ENCODE peak calls at places on chromosomes 16 and 17, in ten cellular contexts. V, H, Q, W, M, S, C, P, D and F are unnamed samples.

GRCh38 chr17:56947741-56948140 is 13.1 kb downstream of the COIL start:
- DNase-seq in V (no peak), H (no peak), Q (no peak), W (no peak), M (no peak), S (no peak), C (no peak), P (no peak), D (no peak), F (no peak)

GRCh38 chr17:68910789-68911431 is 44.3 kb downstream of the ABCA8 start:
- DNase-seq in V (no peak), H (no peak), Q (no peak), W (no peak), M (no peak), S (no peak), C (no peak), P (no peak), D (no peak), F (no peak)

GRCh38 chr17:63285566-63285965 is 160.5 kb downstream of the CYB561 start:
- DNase-seq in V (no peak), H (no peak), Q (no peak), W (no peak), M (no peak), S (no peak), C (no peak), P (no peak), D (no peak), F (no peak)

GRCh38 chr17:34998205-34998604 is 17.9 kb downstream of the LIG3 start:
- DNase-seq in V (peak), H (peak), Q (peak), W (peak), M (peak), S (peak), C (peak), P (peak), D (peak), F (peak)

GRCh38 chr16:72468582-72468981 is 296.6 kb upstream of the PMFBP1 start:
- DNase-seq in V (no peak), H (no peak), Q (no peak), W (no peak), M (no peak), S (no peak), C (no peak), P (no peak), D (no peak), F (no peak)

GRCh38 chr17:50779747-50780363 is 12.5 kb upstream of the ANKRD40CL start:
- DNase-seq in V (no peak), H (no peak), Q (no peak), W (no peak), M (no peak), S (peak), C (no peak), P (no peak), D (no peak), F (no peak)

GRCh38 chr17:21368545-21369246 is 7.5 kb upstream of the KCNJ12 start:
- DNase-seq in V (no peak), H (no peak), Q (peak), W (no peak), M (no peak), S (no peak), C (no peak), P (no peak), D (no peak), F (no peak)

GRCh38 chr17:73228748-73229236 is 32.9 kb downstream of the CPSF4L start:
- DNase-seq in V (peak), H (peak), Q (peak), W (peak), M (peak), S (no peak), C (no peak), P (no peak), D (peak), F (peak)

GRCh38 chr17:41369023-41369422 is 590 bp downstream of the KRT33B start:
- DNase-seq in V (no peak), H (no peak), Q (no peak), W (no peak), M (no peak), S (no peak), C (no peak), P (no peak), D (no peak), F (no peak)

GRCh38 chr17:63974594-63975192 is 2.0 kb upstream of the SCN4A start:
- DNase-seq in V (no peak), H (no peak), Q (peak), W (no peak), M (no peak), S (no peak), C (no peak), P (no peak), D (peak), F (no peak)

GRCh38 chr17:36643086-36643685 is 41.8 kb downstream of the MRM1 start:
- DNase-seq in V (no peak), H (no peak), Q (no peak), W (no peak), M (no peak), S (no peak), C (no peak), P (no peak), D (no peak), F (no peak)

GRCh38 chr16:55294947-55295346 is 29.1 kb upstream of the IRX6 start:
- DNase-seq in V (no peak), H (no peak), Q (no peak), W (no peak), M (no peak), S (no peak), C (no peak), P (no peak), D (no peak), F (no peak)

GRCh38 chr17:64155751-64156544 is 26.0 kb upstream of the ERN1 start:
- DNase-seq in V (no peak), H (peak), Q (no peak), W (no peak), M (peak), S (no peak), C (no peak), P (no peak), D (no peak), F (peak)

GRCh38 chr17:64081802-64082799 is 47.8 kb downstream of the ERN1 start:
- DNase-seq in V (peak), H (no peak), Q (peak), W (peak), M (peak), S (no peak), C (no peak), P (no peak), D (peak), F (no peak)

GRCh38 chr17:51354908-51355307 is 94.6 kb downstream of the UTP18 start:
- DNase-seq in V (no peak), H (no peak), Q (no peak), W (no peak), M (no peak), S (no peak), C (no peak), P (no peak), D (no peak), F (no peak)

GRCh38 chr17:6894206-6894528 is 62.6 kb upstream of the TEKT1 start:
- DNase-seq in V (no peak), H (no peak), Q (no peak), W (no peak), M (peak), S (peak), C (no peak), P (no peak), D (no peak), F (no peak)

GRCh38 chr17:29576214-29577008 is 7.9 kb downstream of the TP53I13 start:
- DNase-seq in V (no peak), H (no peak), Q (no peak), W (no peak), M (no peak), S (no peak), C (no peak), P (no peak), D (no peak), F (no peak)

GRCh38 chr17:60129164-60129563 is 20.6 kb upstream of the CA4 start:
- DNase-seq in V (no peak), H (no peak), Q (no peak), W (no peak), M (no peak), S (no peak), C (no peak), P (no peak), D (no peak), F (no peak)